ENCODE peak calls at places on chromosomes 16 and 17, in five cellular contexts. G is uterus, A is transverse colon, Y is right lobe of liver, Z is esophagus squamous epithelium. H is an unnamed sample.

GRCh38 chr17:13813347-13814240 is 211.9 kb upstream of the HS3ST3A1 start:
- DNase-seq in Y (no peak), A (no peak), Z (no peak), G (no peak), H (no peak)

GRCh38 chr17:30372755-30373154 is 6.0 kb upstream of the CPD start:
- DNase-seq in Y (no peak), G (no peak), A (no peak), Z (no peak), H (no peak)

GRCh38 chr17:50198026-50198669 is 3.3 kb downstream of the COL1A1 start:
- DNase-seq in Z (no peak), A (peak; percentile 79), G (no peak), Y (peak; percentile 73), H (peak; percentile 55)

GRCh38 chr17:35684046-35684802 is 47.2 kb upstream of the RASL10B start:
- DNase-seq in Y (no peak), A (no peak), G (no peak), Z (no peak), H (no peak)

GRCh38 chr16:57256601-57257395 is 11.7 kb downstream of the ARL2BP start:
- DNase-seq in A (no peak), Y (peak; percentile 37), Z (no peak), G (no peak), H (no peak)

GRCh38 chr17:82300707-82301270 is 16.6 kb downstream of the CD7 start:
- DNase-seq in A (peak; percentile 84), G (peak; percentile 59), Y (peak; percentile 72), Z (no peak), H (peak; percentile 78)

GRCh38 chr17:43791589-43791988 is 11.4 kb downstream of the CFAP97D1 start:
- DNase-seq in Y (no peak), Z (no peak), A (no peak), G (no peak), H (no peak)

GRCh38 chr17:70661342-70662222 is 492.2 kb downstream of the KCNJ2 start:
- DNase-seq in Z (no peak), G (no peak), A (peak; percentile 35), Y (peak; percentile 72), H (no peak)

GRCh38 chr16:87697792-87698191 is 68.0 kb downstream of the KLHDC4 start:
- DNase-seq in G (no peak), A (no peak), Z (no peak), Y (no peak), H (no peak)

GRCh38 chr16:11171757-11172299 is 84.2 kb downstream of the SOCS1 start:
- DNase-seq in Y (no peak), A (no peak), G (no peak), Z (no peak), H (no peak)

GRCh38 chr17:63015824-63016223 is 49.8 kb downstream of the TANC2 start:
- DNase-seq in A (no peak), G (no peak), Z (no peak), Y (no peak), H (no peak)

GRCh38 chr17:30226878-30227277 is 8.6 kb downstream of the SLC6A4 start:
- DNase-seq in A (no peak), Z (no peak), Y (no peak), G (no peak), H (no peak)

GRCh38 chr16:20878682-20879147 is 21.4 kb downstream of the DCUN1D3 start:
- DNase-seq in G (no peak), Z (no peak), A (no peak), Y (peak; percentile 85), H (no peak)

GRCh38 chr16:66265556-66266133 is 100.8 kb upstream of the CDH5 start:
- DNase-seq in Y (peak; percentile 11), G (no peak), A (no peak), Z (no peak), H (no peak)

GRCh38 chr16:49417354-49417753 is 43.8 kb downstream of the C16orf78 start:
- DNase-seq in Z (no peak), Y (no peak), G (no peak), A (no peak), H (no peak)

GRCh38 chr17:48633266-48633816 is 7.2 kb upstream of the HOXB9 start:
- DNase-seq in Y (no peak), G (no peak), Z (no peak), A (no peak), H (no peak)

GRCh38 chr16:78740269-78740668 is 640.8 kb downstream of the WWOX start:
- DNase-seq in G (no peak), Y (peak; percentile 58), Z (no peak), A (no peak), H (no peak)

GRCh38 chr16:72042157-72042660 is 12.1 kb upstream of the HP start:
- DNase-seq in A (no peak), Y (peak; percentile 87), Z (no peak), G (no peak), H (no peak)

GRCh38 chr17:19265755-19266154 is 28.6 kb downstream of the EPN2 start:
- DNase-seq in Y (no peak), G (no peak), Z (no peak), A (no peak), H (no peak)

GRCh38 chr17:491086-492014 is 138.7 kb upstream of the RPH3AL start:
- DNase-seq in A (peak; percentile 38), Z (no peak), G (peak; percentile 72), Y (no peak), H (peak; percentile 38)

GRCh38 chr17:15955793-15956541 is 11.0 kb downstream of the ADORA2B start:
- DNase-seq in Y (peak; percentile 24), Z (no peak), G (no peak), A (no peak), H (no peak)

DNA sequence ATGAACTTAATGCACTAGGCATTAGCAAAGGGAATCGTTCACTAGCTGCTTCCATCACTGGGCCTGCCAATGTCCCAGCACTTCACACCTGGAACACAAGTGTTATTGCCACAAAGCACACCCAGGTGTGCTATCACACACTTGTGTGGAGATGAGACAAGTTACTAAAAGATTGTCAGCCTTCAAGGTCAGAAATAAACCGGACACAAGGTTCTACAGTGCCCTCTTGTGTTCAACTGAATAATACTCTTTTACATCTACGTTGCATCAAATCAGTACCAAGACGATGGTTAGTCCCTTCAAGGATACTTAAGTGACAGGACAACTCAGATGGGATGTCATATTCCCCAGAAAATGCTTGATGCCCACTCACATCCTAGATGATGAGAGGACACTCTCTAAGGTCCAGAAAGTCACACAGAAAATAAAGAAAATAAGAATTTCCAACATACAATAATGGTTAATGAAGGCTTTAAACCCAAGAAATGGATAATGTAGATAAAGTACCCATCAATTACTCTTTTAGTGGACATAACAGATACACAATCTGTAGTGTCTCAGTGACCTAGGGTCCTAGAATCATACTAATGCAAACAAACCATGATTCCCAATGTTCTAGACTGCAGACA is 16.4 kb upstream of the GLG1 start:
- DNase-seq in Z (no peak), Y (no peak), A (no peak), G (no peak), H (no peak)
- H3K36me3 ChIP-seq in Z (peaks cover 37% of the 10 kb centered on the region), Y (no peaks in the 10 kb centered on the region), A (no peaks in the 10 kb centered on the region), G (no peaks in the 10 kb centered on the region), H (no peaks in the 10 kb centered on the region)

GRCh38 chr16:2432286-2432685 is 3.0 kb downstream of the CCNF start:
- DNase-seq in Y (peak; percentile 37), G (no peak), A (no peak), Z (no peak), H (no peak)

GRCh38 chr16:2429037-2429770 is at the start of gene CCNF:
- DNase-seq in A (peak; percentile 98), Y (peak; percentile 99), Z (peak; percentile 70), G (peak; percentile 98), H (peak; percentile 97)

GRCh38 chr16:2428787-2429036 is 535 bp upstream of the CCNF start:
- DNase-seq in Y (no peak), G (no peak), A (no peak), Z (no peak), H (no peak)

GRCh38 chr16:2428051-2428786 is 1.0 kb upstream of the CCNF start:
- DNase-seq in G (peak; percentile 39), Z (no peak), Y (no peak), A (peak; percentile 58), H (peak; percentile 34)

DNA sequence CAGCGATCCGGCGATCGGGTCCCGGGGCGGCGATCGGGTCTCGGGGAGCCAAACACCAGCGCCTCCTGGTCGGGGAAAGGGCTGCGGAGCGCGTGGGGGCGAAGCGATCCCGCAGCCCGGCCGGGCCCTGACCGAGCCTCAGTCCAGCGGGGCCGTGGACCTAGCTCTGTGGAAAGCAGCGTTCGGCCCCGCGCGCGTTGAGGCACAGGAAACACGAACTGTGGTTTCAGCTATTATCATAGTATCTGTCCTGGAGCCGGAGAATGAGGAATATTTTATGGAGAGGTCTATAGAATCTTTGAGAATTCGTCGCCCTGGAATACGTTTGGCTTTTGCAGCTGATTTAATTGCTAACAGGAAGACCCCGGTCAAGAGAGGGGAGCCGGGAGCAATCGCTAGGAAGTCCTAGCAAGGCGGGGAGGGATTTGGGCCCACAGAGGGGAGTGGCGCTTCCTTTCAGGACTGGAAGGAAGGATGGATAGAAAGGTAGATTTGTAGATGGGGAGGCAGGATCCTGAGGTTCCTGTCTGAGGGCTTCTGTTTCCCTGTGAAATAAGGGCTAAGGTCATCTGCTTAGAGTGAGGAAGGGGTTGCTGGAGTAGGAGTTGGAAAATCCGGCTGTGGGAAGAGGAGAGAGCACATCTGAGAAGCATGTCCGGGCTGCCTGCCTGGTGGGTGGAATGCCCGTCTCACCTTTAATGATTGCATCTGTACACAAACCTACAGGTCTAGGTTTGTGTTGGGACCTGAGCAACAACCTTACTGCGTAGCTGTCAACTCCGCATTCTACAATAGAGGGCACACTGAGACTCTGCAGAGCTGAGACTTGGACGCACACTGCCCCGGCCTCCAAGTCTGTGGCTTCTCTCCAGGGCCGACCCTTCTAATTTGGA is 770 bp downstream of the CCNF start:
- DNase-seq in G (no peak), Z (no peak), Y (peak; percentile 47), A (no peak), H (no peak)
- H3K4me3 ChIP-seq in G (peak overlapping the region; percentile 62), Z (peak overlapping the region; percentile 84), Y (peak overlapping the region; percentile 81), A (peak overlapping the region; percentile 76), H (peak overlapping the region; percentile 44)

DNA sequence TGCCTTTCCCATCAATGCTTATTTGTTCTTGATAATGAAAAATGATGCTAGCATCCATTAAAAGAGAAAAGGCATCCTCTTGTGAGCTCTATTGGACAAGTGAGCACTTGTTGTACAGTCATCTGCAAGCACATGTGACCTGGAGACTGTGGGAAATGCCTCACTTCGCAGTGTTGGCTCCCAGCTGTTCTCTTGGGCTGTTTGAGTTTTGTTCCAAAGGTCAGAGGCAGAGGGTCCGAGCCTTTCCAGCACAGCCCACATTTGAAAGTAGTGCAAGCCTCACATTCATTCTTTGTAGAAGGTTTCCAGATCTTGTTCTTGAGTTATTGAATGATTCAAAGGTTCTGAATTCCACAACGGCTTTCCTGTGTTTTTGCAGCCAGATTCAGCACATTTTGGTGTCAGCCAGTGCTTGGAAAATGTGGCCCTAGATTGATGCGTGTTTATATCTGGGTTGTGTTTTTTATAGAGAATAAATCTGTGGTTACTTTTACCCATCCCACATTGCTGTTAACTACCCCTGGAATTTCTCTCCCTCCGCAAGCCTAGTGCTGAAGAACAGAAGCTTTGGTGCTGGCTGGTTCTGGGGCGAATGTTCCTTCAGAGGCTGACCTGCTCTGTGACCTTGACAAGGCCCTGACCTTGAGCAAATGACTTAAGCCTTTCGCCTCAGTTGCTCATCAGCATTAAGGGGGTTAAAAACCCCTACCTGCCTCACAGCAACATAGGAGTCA is 49.8 kb downstream of the CDH1 start:
- DNase-seq in Z (no peak), Y (peak; percentile 71), G (peak; percentile 22), A (peak; percentile 19), H (no peak)
- TF ChIP-seq POLR2A in Z (no peak), Y (no peak), G (no peak), A (no peak), H (no peak)

DNA sequence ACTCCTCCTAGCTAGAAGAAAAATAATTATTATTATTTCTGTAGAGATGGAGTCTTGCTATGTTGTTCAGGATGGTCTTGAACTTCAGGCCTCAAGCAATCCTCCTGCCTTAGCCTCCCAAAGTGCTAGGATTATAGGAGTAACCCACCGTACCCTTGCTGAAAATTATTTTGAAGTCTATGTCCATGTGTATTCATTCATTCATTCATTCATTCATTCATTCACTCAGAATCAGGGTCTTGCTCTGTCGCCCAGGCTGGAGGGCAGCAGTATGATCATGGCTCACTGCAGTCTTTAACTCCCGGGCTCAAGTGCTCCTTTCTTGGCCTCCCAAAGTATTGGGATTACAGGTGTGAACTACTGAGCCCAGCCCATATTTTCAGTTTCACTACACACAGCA is 4.1 kb downstream of the SLC7A6OS start:
- DNase-seq in Z (no peak), Y (no peak), A (no peak), G (no peak), H (no peak)
- H3K36me3 ChIP-seq in Z (peaks cover 32% of the 10 kb centered on the region), Y (peaks cover 17% of the 10 kb centered on the region), A (no peaks in the 10 kb centered on the region), G (no peaks in the 10 kb centered on the region), H (no peaks in the 10 kb centered on the region)

H was measured in adrenal gland.